ENCODE peak calls at places on chromosomes 1 and 21, in five cellular contexts. One of them, this sample, is unnamed.

GRCh38 chr1:26350343-26350700 is 3.6 kb downstream of the CRYBG2 start:
- DNase-seq in MCF 10A: no peak
- DNase-seq in Kasumi-1: no peak
- DNase-seq in psoas muscle: no peak
- DNase-seq in EL: no peak
- DNase-seq in this sample: no peak

GRCh38 chr21:25960423-25960822 is 210.1 kb downstream of the APP start:
- DNase-seq in psoas muscle: no peak
- DNase-seq in EL: no peak
- DNase-seq in Kasumi-1: no peak
- DNase-seq in MCF 10A: no peak
- DNase-seq in this sample: no peak

GRCh38 chr1:197837911-197838310 is 62.6 kb upstream of the DENND1B start:
- DNase-seq in MCF 10A: peak
- DNase-seq in Kasumi-1: no peak
- DNase-seq in psoas muscle: no peak
- DNase-seq in EL: peak
- DNase-seq in this sample: no peak

GRCh38 chr1:181117648-181118449 is 29.3 kb downstream of the IER5 start:
- DNase-seq in EL: peak
- DNase-seq in MCF 10A: peak
- DNase-seq in psoas muscle: no peak
- DNase-seq in Kasumi-1: no peak
- DNase-seq in this sample: peak

GRCh38 chr21:25709684-25710265 is 24.9 kb downstream of the ATP5PF start:
- DNase-seq in EL: no peak
- DNase-seq in MCF 10A: no peak
- DNase-seq in psoas muscle: no peak
- DNase-seq in Kasumi-1: no peak
- DNase-seq in this sample: no peak

GRCh38 chr1:184590163-184590750 is 164.4 kb downstream of the EDEM3 start:
- DNase-seq in EL: no peak
- DNase-seq in MCF 10A: no peak
- DNase-seq in psoas muscle: no peak
- DNase-seq in Kasumi-1: no peak
- DNase-seq in this sample: no peak

GRCh38 chr1:230825061-230825803 is 43.1 kb downstream of the C1orf198 start:
- DNase-seq in psoas muscle: no peak
- DNase-seq in EL: peak
- DNase-seq in Kasumi-1: peak
- DNase-seq in MCF 10A: peak
- DNase-seq in this sample: no peak

GRCh38 chr1:191839891-191840290 is 318.4 kb upstream of the RGS18 start:
- DNase-seq in MCF 10A: peak
- DNase-seq in psoas muscle: no peak
- DNase-seq in EL: peak
- DNase-seq in Kasumi-1: no peak
- DNase-seq in this sample: no peak

GRCh38 chr1:162724583-162725120 is 65.8 kb upstream of the HSD17B7 start:
- DNase-seq in EL: no peak
- DNase-seq in MCF 10A: no peak
- DNase-seq in Kasumi-1: no peak
- DNase-seq in psoas muscle: no peak
- DNase-seq in this sample: no peak

GRCh38 chr1:39845569-39846566 is 37.4 kb downstream of the TRIT1 start:
- DNase-seq in psoas muscle: peak
- DNase-seq in Kasumi-1: peak
- DNase-seq in MCF 10A: peak
- DNase-seq in EL: peak
- DNase-seq in this sample: peak

GRCh38 chr1:208101661-208102431 is 142.3 kb downstream of the PLXNA2 start:
- DNase-seq in EL: peak
- DNase-seq in Kasumi-1: no peak
- DNase-seq in psoas muscle: peak
- DNase-seq in MCF 10A: peak
- DNase-seq in this sample: no peak

GRCh38 chr1:234737915-234738314 is 127.9 kb upstream of the IRF2BP2 start:
- DNase-seq in Kasumi-1: no peak
- DNase-seq in MCF 10A: no peak
- DNase-seq in EL: no peak
- DNase-seq in psoas muscle: no peak
- DNase-seq in this sample: no peak

GRCh38 chr21:44765231-44766013 is 36.2 kb downstream of the UBE2G2 start:
- DNase-seq in MCF 10A: no peak
- DNase-seq in Kasumi-1: no peak
- DNase-seq in EL: no peak
- DNase-seq in psoas muscle: no peak
- DNase-seq in this sample: no peak

GRCh38 chr21:32693581-32693980 is 34.2 kb downstream of the SYNJ1 start:
- DNase-seq in EL: no peak
- DNase-seq in MCF 10A: no peak
- DNase-seq in psoas muscle: no peak
- DNase-seq in Kasumi-1: no peak
- DNase-seq in this sample: no peak

GRCh38 chr1:233982827-233983518 is 78.5 kb downstream of the SLC35F3 start:
- DNase-seq in psoas muscle: no peak
- DNase-seq in Kasumi-1: no peak
- DNase-seq in EL: no peak
- DNase-seq in MCF 10A: peak
- DNase-seq in this sample: no peak

GRCh38 chr1:214991691-214992315 is 90.7 kb upstream of the KCNK2 start:
- DNase-seq in MCF 10A: no peak
- DNase-seq in Kasumi-1: no peak
- DNase-seq in psoas muscle: no peak
- DNase-seq in EL: no peak
- DNase-seq in this sample: no peak

GRCh38 chr1:20366766-20367602 is 76.3 kb downstream of the VWA5B1 start:
- DNase-seq in psoas muscle: peak
- DNase-seq in MCF 10A: no peak
- DNase-seq in Kasumi-1: no peak
- DNase-seq in EL: peak
- DNase-seq in this sample: no peak

GRCh38 chr21:41678944-41679343 is 87.9 kb downstream of the RIPK4 start:
- DNase-seq in psoas muscle: peak
- DNase-seq in MCF 10A: peak
- DNase-seq in Kasumi-1: no peak
- DNase-seq in EL: peak
- DNase-seq in this sample: peak

GRCh38 chr1:183002797-183003594 is 20.2 kb upstream of the LAMC1 start:
- DNase-seq in Kasumi-1: no peak
- DNase-seq in EL: no peak
- DNase-seq in MCF 10A: peak
- DNase-seq in psoas muscle: no peak
- DNase-seq in this sample: no peak

GRCh38 chr21:35227774-35228173 is 178.7 kb upstream of the RUNX1 start:
- DNase-seq in EL: no peak
- DNase-seq in psoas muscle: peak
- DNase-seq in MCF 10A: no peak
- DNase-seq in Kasumi-1: no peak
- DNase-seq in this sample: no peak

GRCh38 chr1:45674478-45674877 is 11.9 kb downstream of the GPBP1L1 start:
- DNase-seq in psoas muscle: no peak
- DNase-seq in Kasumi-1: no peak
- DNase-seq in MCF 10A: no peak
- DNase-seq in EL: no peak
- DNase-seq in this sample: no peak

GRCh38 chr21:46356494-46357334 is 32.8 kb downstream of the PCNT start:
- DNase-seq in psoas muscle: peak
- DNase-seq in Kasumi-1: no peak
- DNase-seq in EL: no peak
- DNase-seq in MCF 10A: no peak
- DNase-seq in this sample: peak

GRCh38 chr21:17451364-17451869 is 61.4 kb upstream of the CXADR start:
- DNase-seq in psoas muscle: no peak
- DNase-seq in Kasumi-1: no peak
- DNase-seq in MCF 10A: peak
- DNase-seq in EL: peak
- DNase-seq in this sample: no peak